ENCODE peak calls at places on chromosome 7, in ten cellular contexts. O is GM12865, F is hepatocyte, U is fibroblast of villous mesenchyme, Z is skeletal muscle cell, B is foreskin fibroblast, Q is BJ, M is sigmoid colon, E is adrenal gland, R is colonic mucosa. D is an unnamed sample.

GRCh38 chr7:122652851-122653250 is 46.1 kb downstream of the RNF133 start:
- DNase-seq in Z (no peak), U (no peak), M (no peak), E (no peak), O (no peak), F (no peak), B (no peak), Q (no peak), R (no peak), D (no peak)

GRCh38 chr7:26284995-26285632 is 6.5 kb upstream of the SNX10 start:
- DNase-seq in R (no peak), F (no peak), Q (no peak), U (peak; percentile 48), B (no peak), E (no peak), M (no peak), O (peak; percentile 56), Z (no peak), D (no peak)

GRCh38 chr7:142585425-142585824 is 163.8 kb upstream of the PRSS1 start:
- DNase-seq in O (no peak), M (no peak), R (no peak), F (no peak), E (no peak), U (no peak), Z (no peak), Q (no peak), B (peak; percentile 65), D (no peak)

GRCh38 chr7:84877943-84878595 is 308.8 kb downstream of the SEMA3D start:
- DNase-seq in M (no peak), Z (no peak), B (no peak), O (no peak), E (no peak), U (no peak), F (no peak), R (no peak), Q (no peak), D (no peak)

GRCh38 chr7:22667562-22668239 is 59.3 kb upstream of the IL6 start:
- DNase-seq in E (no peak), O (no peak), M (no peak), Z (peak; percentile 43), B (peak; percentile 79), Q (no peak), R (no peak), U (peak; percentile 69), F (peak; percentile 52), D (no peak)

GRCh38 chr7:106415433-106415832 is 130.7 kb upstream of the NAMPT start:
- DNase-seq in F (no peak), B (no peak), U (no peak), M (no peak), R (no peak), Q (no peak), O (no peak), E (no peak), Z (no peak), D (no peak)

GRCh38 chr7:98133181-98133580 is 26.5 kb downstream of the LMTK2 start:
- DNase-seq in E (no peak), Q (no peak), R (peak; percentile 29), U (peak; percentile 44), M (no peak), B (no peak), O (peak; percentile 83), F (no peak), Z (no peak), D (no peak)

GRCh38 chr7:79046061-79046460 is 407.4 kb downstream of the MAGI2 start:
- DNase-seq in E (no peak), Q (no peak), M (no peak), F (no peak), R (no peak), B (no peak), U (peak; percentile 23), Z (no peak), O (no peak), D (no peak)

DNA sequence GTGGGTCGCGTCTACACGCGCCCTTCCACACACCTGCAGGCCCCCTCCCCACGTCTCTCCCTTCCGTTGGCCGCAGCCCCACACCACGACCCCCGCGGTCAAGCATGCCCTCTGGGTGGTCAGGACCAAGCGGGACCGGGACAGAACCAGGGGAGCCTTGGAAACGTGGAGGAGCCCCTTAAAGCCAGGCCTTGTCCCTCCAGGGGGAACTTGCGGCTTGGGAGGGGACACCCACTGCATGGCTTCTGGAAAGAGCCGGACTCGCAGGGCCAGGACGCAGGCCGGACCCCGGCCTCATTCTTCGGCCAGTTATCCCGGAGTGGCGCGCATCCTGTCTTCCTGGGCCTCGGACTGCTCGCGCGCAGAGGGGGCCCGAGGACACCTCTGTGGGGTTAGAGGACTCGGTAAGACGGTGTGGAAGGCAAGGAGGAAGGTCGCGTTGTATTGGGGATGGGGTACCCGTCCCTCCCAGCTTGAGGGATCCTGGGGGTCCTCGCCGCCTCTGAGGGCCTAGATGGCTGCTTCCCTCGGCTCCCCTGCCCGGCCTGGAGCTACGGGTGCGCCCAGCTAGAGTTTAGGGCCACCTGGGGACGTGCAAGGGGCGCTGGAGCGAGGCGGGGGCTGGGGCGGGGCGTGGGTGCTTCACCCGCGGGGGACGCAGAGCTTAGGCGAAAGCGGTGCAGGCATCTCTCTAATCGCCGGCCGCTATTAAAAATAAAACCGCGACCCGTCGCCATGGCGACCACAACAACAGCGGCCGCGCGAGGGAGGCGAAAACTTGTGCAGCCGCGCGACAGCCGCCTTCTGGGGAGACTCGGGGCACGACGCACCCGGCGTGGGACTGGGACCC is 1.8 kb upstream of the PDGFA start:
- DNase-seq in Z (no peak), R (no peak), B (peak; percentile 70), E (peak; percentile 56), F (peak; percentile 79), Q (no peak), U (peak; percentile 60), O (peak; percentile 61), M (no peak), D (peak; percentile 85)
- H3K4me3 ChIP-seq in Z (peak overlapping the region; percentile 32), R (peak overlapping the region; percentile 40), B (peak overlapping the region; percentile 34), E (no peak overlapping the region), F (peak overlapping the region; percentile 24), Q (peak overlapping the region; percentile 34), U (peak overlapping the region; percentile 54), O (peak overlapping the region; percentile 18), M (peak overlapping the region; percentile 42), D (peak overlapping the region; percentile 52)

GRCh38 chr7:44581426-44581906 is 565 bp downstream of the TMED4 start:
- DNase-seq in Q (no peak), U (no peak), E (peak; percentile 35), M (peak; percentile 71), B (peak; percentile 42), Z (no peak), O (peak; percentile 77), R (peak; percentile 49), F (peak; percentile 43), D (no peak)

GRCh38 chr7:44587843-44588711 is 6.0 kb upstream of the TMED4 start:
- DNase-seq in U (peak; percentile 78), O (peak; percentile 78), R (peak; percentile 71), E (peak; percentile 75), B (peak; percentile 80), F (peak; percentile 64), M (no peak), Q (no peak), Z (peak; percentile 16), D (no peak)

GRCh38 chr7:44580945-44581344 is 1.1 kb downstream of the TMED4 start:
- DNase-seq in F (peak; percentile 45), E (peak; percentile 42), R (peak; percentile 55), Z (no peak), B (no peak), M (no peak), Q (no peak), U (no peak), O (no peak), D (no peak)

GRCh38 chr7:44581907-44582603 is at the start of gene TMED4:
- DNase-seq in Q (peak; percentile 92), M (peak; percentile 100), B (peak; percentile 100), Z (peak; percentile 93), E (peak; percentile 100), R (peak; percentile 99), O (peak; percentile 100), F (peak; percentile 100), U (peak; percentile 99), D (peak; percentile 100)

DNA sequence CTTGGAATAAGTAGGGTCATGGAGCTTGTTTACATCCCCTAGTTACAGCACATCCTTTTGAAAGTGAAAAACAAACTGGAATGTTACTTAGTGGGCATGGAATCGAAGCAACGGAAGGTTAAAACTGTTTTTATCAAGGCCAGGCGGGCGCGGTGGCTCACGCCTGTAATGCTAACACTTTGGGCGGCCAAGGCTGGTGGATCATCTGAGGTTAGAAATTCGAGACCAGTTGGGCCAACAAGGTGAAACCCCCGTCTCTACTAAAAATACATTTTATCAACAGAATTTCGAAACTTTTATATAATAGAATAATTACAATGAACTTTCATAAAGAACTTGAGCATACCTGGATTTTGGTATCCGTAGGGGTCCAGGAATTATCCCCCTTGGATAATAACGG is 1.1 kb upstream of the TMED4 start:
- DNase-seq in M (no peak), O (no peak), Z (no peak), Q (no peak), R (no peak), B (no peak), E (no peak), U (no peak), F (no peak), D (no peak)
- H3K4me3 ChIP-seq in M (peak overlapping the region; percentile 98), O (peak overlapping the region; percentile 75), Z (peak overlapping the region; percentile 96), Q (peak overlapping the region; percentile 49), R (peak overlapping the region; percentile 89), B (peak overlapping the region; percentile 96), E (no peak overlapping the region), U (peak overlapping the region; percentile 68), F (peak overlapping the region; percentile 19), D (peak overlapping the region; percentile 100)

GRCh38 chr7:2708547-2709310 is 20.7 kb downstream of the AMZ1 start:
- DNase-seq in R (no peak), Z (no peak), O (no peak), E (no peak), M (no peak), F (no peak), B (no peak), U (no peak), Q (no peak), D (no peak)

GRCh38 chr7:2710256-2710655 is 22.3 kb downstream of the AMZ1 start:
- DNase-seq in E (no peak), M (no peak), F (no peak), O (peak; percentile 92), Z (no peak), B (no peak), R (no peak), Q (no peak), U (no peak), D (no peak)

GRCh38 chr7:2708041-2708440 is 20.0 kb downstream of the AMZ1 start:
- DNase-seq in O (no peak), E (no peak), U (no peak), Z (no peak), R (no peak), B (no peak), M (no peak), F (no peak), Q (no peak), D (no peak)

GRCh38 chr7:2710901-2711551 is 23.0 kb downstream of the AMZ1 start:
- DNase-seq in Q (no peak), Z (no peak), U (no peak), B (no peak), F (no peak), M (no peak), E (no peak), R (no peak), O (peak; percentile 82), D (no peak)

GRCh38 chr7:2709553-2710165 is 21.7 kb downstream of the AMZ1 start:
- DNase-seq in O (peak; percentile 95), F (peak; percentile 82), U (no peak), Q (no peak), B (peak; percentile 58), R (peak; percentile 76), M (no peak), Z (no peak), E (peak; percentile 75), D (peak; percentile 87)
- H3K4me3 ChIP-seq in O (peak overlapping the region; percentile 56), F (no peak overlapping the region), U (no peak overlapping the region), Q (no peak overlapping the region), B (no peak overlapping the region), R (no peak overlapping the region), M (no peak overlapping the region), Z (no peak overlapping the region), E (no peak overlapping the region), D (no peak overlapping the region)

GRCh38 chr7:100209493-100209892 is 10.3 kb upstream of the PVRIG start:
- DNase-seq in R (no peak), Z (no peak), Q (no peak), E (no peak), U (no peak), O (no peak), F (no peak), M (no peak), B (no peak), D (no peak)

GRCh38 chr7:100212631-100213286 is 7.0 kb upstream of the PVRIG start:
- DNase-seq in B (no peak), O (no peak), M (no peak), U (no peak), E (no peak), F (no peak), R (no peak), Z (no peak), Q (no peak), D (no peak)

GRCh38 chr7:100213672-100214071 is 6.1 kb upstream of the PVRIG start:
- DNase-seq in U (no peak), E (no peak), M (no peak), B (no peak), Q (no peak), Z (no peak), R (no peak), O (no peak), F (no peak), D (peak; percentile 37)

GRCh38 chr7:100210803-100211202 is 8.9 kb upstream of the PVRIG start:
- DNase-seq in E (no peak), Q (no peak), M (no peak), B (no peak), R (no peak), O (no peak), U (no peak), F (no peak), Z (no peak), D (no peak)

DNA sequence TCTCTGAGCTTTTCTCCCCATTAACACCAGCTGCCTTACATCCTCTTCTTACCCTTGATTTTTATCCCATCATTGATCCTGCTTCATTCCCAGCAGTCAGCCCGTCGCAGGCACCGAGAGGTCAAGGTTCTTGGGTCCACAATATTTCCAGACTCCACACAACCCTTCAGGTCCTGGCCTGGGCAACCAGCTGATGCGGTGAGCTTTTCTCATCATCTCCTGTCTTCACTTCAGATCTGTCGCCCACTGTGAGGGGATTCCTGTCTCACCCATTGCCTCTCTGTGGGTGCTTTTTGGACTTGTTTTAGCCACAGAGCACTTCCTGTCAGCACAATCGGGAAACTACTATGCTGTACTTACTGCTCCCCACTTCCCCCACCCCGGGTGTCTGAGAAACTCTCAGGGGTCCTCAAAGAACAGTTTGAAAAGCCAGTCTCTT is 8.4 kb upstream of the PVRIG start:
- DNase-seq in Q (no peak), M (no peak), O (peak; percentile 86), U (no peak), Z (no peak), E (no peak), B (no peak), F (no peak), R (no peak), D (no peak)
- H3K4me3 ChIP-seq in Q (no peak overlapping the region), M (no peak overlapping the region), O (peak overlapping the region; percentile 25), U (no peak overlapping the region), Z (no peak overlapping the region), E (no peak overlapping the region), B (no peak overlapping the region), F (no peak overlapping the region), R (no peak overlapping the region), D (no peak overlapping the region)